ENCODE peak calls at places on chromosomes 7 and 10, in five cellular contexts. One of them, this sample, is unnamed.

GRCh38 chr10:8034666-8035640 is 19.5 kb upstream of the GATA3 start:
- DNase-seq in mammary epithelial cell: no peak
- DNase-seq in HepG2: no peak
- DNase-seq in breast epithelium: no peak
- DNase-seq in Panc1: no peak
- DNase-seq in this sample: no peak

GRCh38 chr7:1937252-1937605 is 267.2 kb downstream of the ELFN1 start:
- DNase-seq in HepG2: no peak
- DNase-seq in breast epithelium: no peak
- DNase-seq in mammary epithelial cell: no peak
- DNase-seq in Panc1: no peak
- DNase-seq in this sample: no peak

GRCh38 chr10:125021686-125022374 is 79.9 kb downstream of the ZRANB1 start:
- DNase-seq in HepG2: no peak
- DNase-seq in mammary epithelial cell: no peak
- DNase-seq in breast epithelium: no peak
- DNase-seq in Panc1: no peak
- DNase-seq in this sample: no peak

GRCh38 chr7:4753610-4754432 is 21.6 kb upstream of the AP5Z1 start:
- DNase-seq in HepG2: peak
- DNase-seq in breast epithelium: peak
- DNase-seq in Panc1: peak
- DNase-seq in mammary epithelial cell: peak
- DNase-seq in this sample: no peak

GRCh38 chr7:24898691-24899090 is 81.3 kb downstream of the OSBPL3 start:
- DNase-seq in HepG2: no peak
- DNase-seq in Panc1: no peak
- DNase-seq in breast epithelium: no peak
- DNase-seq in mammary epithelial cell: peak
- DNase-seq in this sample: no peak

GRCh38 chr10:30637881-30638467 is 8.4 kb upstream of the LYZL2 start:
- DNase-seq in Panc1: peak
- DNase-seq in breast epithelium: no peak
- DNase-seq in HepG2: peak
- DNase-seq in mammary epithelial cell: peak
- DNase-seq in this sample: no peak

GRCh38 chr7:54343511-54343910 is 198.7 kb upstream of the VSTM2A start:
- DNase-seq in mammary epithelial cell: no peak
- DNase-seq in HepG2: no peak
- DNase-seq in Panc1: no peak
- DNase-seq in breast epithelium: no peak
- DNase-seq in this sample: no peak

GRCh38 chr7:33686001-33686591 is 219.2 kb upstream of the BMPER start:
- DNase-seq in mammary epithelial cell: no peak
- DNase-seq in breast epithelium: no peak
- DNase-seq in Panc1: no peak
- DNase-seq in HepG2: no peak
- DNase-seq in this sample: no peak

GRCh38 chr7:30470783-30471182 is 7.8 kb downstream of the NOD1 start:
- DNase-seq in mammary epithelial cell: no peak
- DNase-seq in breast epithelium: no peak
- DNase-seq in Panc1: no peak
- DNase-seq in HepG2: no peak
- DNase-seq in this sample: no peak

GRCh38 chr10:111531690-111532089 is 454.9 kb downstream of the ADRA2A start:
- DNase-seq in HepG2: no peak
- DNase-seq in Panc1: no peak
- DNase-seq in mammary epithelial cell: no peak
- DNase-seq in breast epithelium: no peak
- DNase-seq in this sample: no peak

GRCh38 chr7:123533929-123534382 is 439 bp downstream of the IQUB start:
- DNase-seq in breast epithelium: no peak
- DNase-seq in Panc1: no peak
- DNase-seq in HepG2: no peak
- DNase-seq in mammary epithelial cell: no peak
- DNase-seq in this sample: no peak

GRCh38 chr10:119940487-119940886 is 48.0 kb downstream of the SEC23IP start:
- DNase-seq in mammary epithelial cell: peak
- DNase-seq in breast epithelium: no peak
- DNase-seq in Panc1: no peak
- DNase-seq in HepG2: no peak
- DNase-seq in this sample: no peak

GRCh38 chr7:47887016-47887640 is 61.1 kb downstream of the PKD1L1 start:
- DNase-seq in mammary epithelial cell: no peak
- DNase-seq in Panc1: no peak
- DNase-seq in HepG2: no peak
- DNase-seq in breast epithelium: no peak
- DNase-seq in this sample: no peak

GRCh38 chr7:120055300-120055699 is 217.7 kb upstream of the KCND2 start:
- DNase-seq in Panc1: no peak
- DNase-seq in mammary epithelial cell: peak
- DNase-seq in breast epithelium: no peak
- DNase-seq in HepG2: no peak
- DNase-seq in this sample: no peak

GRCh38 chr7:138729444-138729843 is 28.3 kb upstream of the SVOPL start:
- DNase-seq in HepG2: no peak
- DNase-seq in mammary epithelial cell: peak
- DNase-seq in breast epithelium: no peak
- DNase-seq in Panc1: no peak
- DNase-seq in this sample: no peak

GRCh38 chr7:17384400-17384799 is 85.9 kb downstream of the AHR start:
- DNase-seq in Panc1: no peak
- DNase-seq in HepG2: no peak
- DNase-seq in mammary epithelial cell: no peak
- DNase-seq in breast epithelium: no peak
- DNase-seq in this sample: no peak

GRCh38 chr10:13716161-13717071 is 129.7 kb downstream of the PRPF18 start:
- DNase-seq in Panc1: no peak
- DNase-seq in breast epithelium: no peak
- DNase-seq in mammary epithelial cell: no peak
- DNase-seq in HepG2: no peak
- DNase-seq in this sample: no peak

GRCh38 chr7:2038876-2039728 is 193.6 kb downstream of the MAD1L1 start:
- DNase-seq in mammary epithelial cell: no peak
- DNase-seq in breast epithelium: no peak
- DNase-seq in Panc1: no peak
- DNase-seq in HepG2: no peak
- DNase-seq in this sample: no peak

GRCh38 chr10:121303273-121303890 is 294.9 kb downstream of the FGFR2 start:
- DNase-seq in mammary epithelial cell: no peak
- DNase-seq in breast epithelium: no peak
- DNase-seq in Panc1: no peak
- DNase-seq in HepG2: no peak
- DNase-seq in this sample: no peak

GRCh38 chr7:118184392-118184899 is 482 bp downstream of the LSM8 start:
- DNase-seq in breast epithelium: no peak
- DNase-seq in mammary epithelial cell: peak
- DNase-seq in HepG2: no peak
- DNase-seq in Panc1: no peak
- DNase-seq in this sample: no peak

GRCh38 chr10:44068716-44069482 is 316.0 kb downstream of the CXCL12 start:
- DNase-seq in mammary epithelial cell: no peak
- DNase-seq in HepG2: no peak
- DNase-seq in Panc1: no peak
- DNase-seq in breast epithelium: no peak
- DNase-seq in this sample: no peak

GRCh38 chr10:31912898-31913847 is 15.5 kb downstream of the ARHGAP12 start:
- DNase-seq in Panc1: no peak
- DNase-seq in HepG2: peak
- DNase-seq in mammary epithelial cell: no peak
- DNase-seq in breast epithelium: no peak
- DNase-seq in this sample: no peak

GRCh38 chr7:18834574-18835361 is 282.7 kb downstream of the TWIST1 start:
- DNase-seq in HepG2: no peak
- DNase-seq in mammary epithelial cell: no peak
- DNase-seq in breast epithelium: no peak
- DNase-seq in Panc1: no peak
- DNase-seq in this sample: no peak

GRCh38 chr7:84529480-84530205 is 335.1 kb upstream of the SEMA3A start:
- DNase-seq in mammary epithelial cell: peak
- DNase-seq in HepG2: no peak
- DNase-seq in Panc1: peak
- DNase-seq in breast epithelium: no peak
- DNase-seq in this sample: no peak

GRCh38 chr7:33604015-33604414 is 301.3 kb upstream of the BMPER start:
- DNase-seq in Panc1: no peak
- DNase-seq in mammary epithelial cell: no peak
- DNase-seq in HepG2: no peak
- DNase-seq in breast epithelium: no peak
- DNase-seq in this sample: no peak

GRCh38 chr7:135245826-135246825 is 12.5 kb downstream of the STRA8 start:
- DNase-seq in Panc1: no peak
- DNase-seq in breast epithelium: no peak
- DNase-seq in HepG2: no peak
- DNase-seq in mammary epithelial cell: no peak
- DNase-seq in this sample: no peak

GRCh38 chr7:27156901-27157716 is 634 bp upstream of the HOXA7 start:
- DNase-seq in breast epithelium: peak
- DNase-seq in HepG2: no peak
- DNase-seq in mammary epithelial cell: no peak
- DNase-seq in Panc1: no peak
- DNase-seq in this sample: no peak

GRCh38 chr10:3909339-3909738 is 124.3 kb upstream of the KLF6 start:
- DNase-seq in mammary epithelial cell: no peak
- DNase-seq in breast epithelium: no peak
- DNase-seq in HepG2: no peak
- DNase-seq in Panc1: no peak
- DNase-seq in this sample: no peak

GRCh38 chr10:132750936-132751335 is 35.0 kb downstream of the NKX6-2 start:
- DNase-seq in mammary epithelial cell: no peak
- DNase-seq in breast epithelium: no peak
- DNase-seq in HepG2: no peak
- DNase-seq in Panc1: no peak
- DNase-seq in this sample: no peak

GRCh38 chr10:63522129-63522687 is 1.0 kb downstream of the REEP3 start:
- DNase-seq in Panc1: no peak
- DNase-seq in breast epithelium: no peak
- DNase-seq in mammary epithelial cell: peak
- DNase-seq in HepG2: no peak
- DNase-seq in this sample: no peak

GRCh38 chr7:734808-735207 is 7.7 kb upstream of the PRKAR1B start:
- DNase-seq in HepG2: no peak
- DNase-seq in mammary epithelial cell: no peak
- DNase-seq in breast epithelium: peak
- DNase-seq in Panc1: no peak
- DNase-seq in this sample: no peak

GRCh38 chr7:25894002-25894901 is 257.7 kb upstream of the NFE2L3 start:
- DNase-seq in breast epithelium: no peak
- DNase-seq in mammary epithelial cell: peak
- DNase-seq in Panc1: no peak
- DNase-seq in HepG2: peak
- DNase-seq in this sample: no peak

GRCh38 chr10:31321396-31321941 is 2.5 kb downstream of the ZEB1 start:
- DNase-seq in HepG2: no peak
- DNase-seq in breast epithelium: no peak
- DNase-seq in Panc1: no peak
- DNase-seq in mammary epithelial cell: no peak
- DNase-seq in this sample: no peak

GRCh38 chr7:151018421-151019129 is 5.7 kb downstream of the ATG9B start:
- DNase-seq in HepG2: no peak
- DNase-seq in breast epithelium: no peak
- DNase-seq in mammary epithelial cell: no peak
- DNase-seq in Panc1: no peak
- DNase-seq in this sample: no peak
- H3K4me3 ChIP-seq in HepG2: peak
- H3K4me3 ChIP-seq in breast epithelium: peak
- H3K4me3 ChIP-seq in mammary epithelial cell: no peak
- H3K4me3 ChIP-seq in Panc1: peak
- H3K4me3 ChIP-seq in this sample: peak

DNA sequence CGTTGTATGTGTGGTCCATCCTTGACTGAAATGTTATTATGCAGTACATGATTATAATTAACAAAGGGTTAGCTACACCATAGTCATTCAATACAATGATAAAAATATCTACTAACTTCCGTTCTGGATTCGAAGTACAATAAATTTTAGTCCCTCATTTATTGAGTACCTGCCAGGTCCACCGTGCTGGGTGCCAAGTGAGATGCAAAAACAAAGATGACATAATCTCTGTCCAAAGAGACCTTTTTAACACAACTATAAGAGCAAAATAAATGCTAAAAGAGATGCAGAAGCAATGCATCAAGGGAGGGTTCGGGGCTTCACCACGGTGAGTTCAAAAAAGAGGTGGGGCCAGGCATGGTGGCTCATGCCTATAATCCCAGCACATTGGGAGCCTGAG is 33.1 kb downstream of the LAMB1 start:
- DNase-seq in HepG2: no peak
- DNase-seq in mammary epithelial cell: no peak
- DNase-seq in breast epithelium: no peak
- DNase-seq in Panc1: no peak
- DNase-seq in this sample: no peak
- H3K4me3 ChIP-seq in HepG2: no peak
- H3K4me3 ChIP-seq in mammary epithelial cell: no peak
- H3K4me3 ChIP-seq in breast epithelium: no peak
- H3K4me3 ChIP-seq in Panc1: no peak
- H3K4me3 ChIP-seq in this sample: no peak

DNA sequence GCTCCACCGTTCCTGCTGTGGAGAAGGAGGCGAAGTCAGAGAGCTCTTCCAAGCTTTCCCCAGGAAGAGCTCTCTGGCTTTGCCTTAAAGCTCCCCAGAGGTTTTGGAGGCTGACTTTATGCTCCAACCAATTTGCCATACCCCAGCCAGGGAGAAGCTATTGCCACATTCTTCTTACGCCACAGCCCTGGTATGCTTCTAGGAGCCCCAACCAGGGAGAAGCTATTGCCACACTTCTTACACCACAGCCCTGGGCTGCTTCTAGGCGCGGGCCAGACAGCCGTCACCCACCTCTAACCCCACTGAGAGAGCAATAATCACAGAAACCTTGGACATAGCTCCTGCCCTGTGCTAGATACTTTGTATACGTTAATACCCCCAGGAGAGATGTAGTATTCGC is 951 bp downstream of the ELOVL3 start:
- DNase-seq in mammary epithelial cell: peak
- DNase-seq in Panc1: no peak
- DNase-seq in breast epithelium: no peak
- DNase-seq in HepG2: peak
- DNase-seq in this sample: no peak
- H3K4me3 ChIP-seq in mammary epithelial cell: no peak
- H3K4me3 ChIP-seq in Panc1: no peak
- H3K4me3 ChIP-seq in breast epithelium: no peak
- H3K4me3 ChIP-seq in HepG2: no peak
- H3K4me3 ChIP-seq in this sample: no peak

DNA sequence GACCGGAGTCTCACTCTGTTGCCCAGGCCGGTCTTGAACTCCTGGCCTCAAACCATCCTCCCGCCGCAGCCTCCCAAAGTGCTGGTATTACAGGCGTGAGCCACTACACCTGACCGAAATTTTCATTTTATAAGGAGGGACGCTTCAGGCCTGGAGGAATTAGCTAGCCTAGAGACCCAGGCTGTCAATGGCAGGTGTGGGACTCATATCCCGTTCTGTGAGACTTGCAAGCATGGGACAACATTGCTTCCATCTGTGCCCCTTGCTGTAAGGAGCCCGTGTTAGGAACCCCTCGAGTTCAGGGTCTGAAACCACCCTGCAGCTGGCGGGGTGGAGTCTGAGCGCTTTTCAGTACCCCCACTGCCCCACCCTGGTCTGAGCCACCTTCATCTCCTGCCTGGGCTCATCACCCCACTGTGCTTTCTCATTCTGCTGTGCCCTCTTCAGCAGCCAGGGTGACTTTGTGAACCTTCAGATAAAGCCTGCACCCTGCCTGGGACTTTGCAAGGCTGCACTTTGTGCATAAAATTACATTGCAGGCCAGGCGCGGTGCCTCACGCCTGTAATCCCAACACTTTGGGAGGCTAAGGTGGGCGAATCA is 1.3 kb upstream of the DAGLB start:
- DNase-seq in Panc1: no peak
- DNase-seq in HepG2: peak
- DNase-seq in breast epithelium: no peak
- DNase-seq in mammary epithelial cell: no peak
- DNase-seq in this sample: no peak
- H3K4me3 ChIP-seq in Panc1: peak
- H3K4me3 ChIP-seq in HepG2: no peak
- H3K4me3 ChIP-seq in breast epithelium: no peak
- H3K4me3 ChIP-seq in mammary epithelial cell: no peak
- H3K4me3 ChIP-seq in this sample: no peak